ENCODE peak calls at places on chromosomes 7 and 10, in six cellular contexts. K is caudate nucleus, C is HT1080, J is cardiac muscle cell, H is glutamatergic neuron, U is naive B cell. F is an unnamed sample.
A peak's percentile ranks its signal among the peaks of the same experiment; 100 is the strongest.

GRCh38 chr10:132881186-132881920 is 61.0 kb downstream of the CFAP46 start:
- DNase-seq in K (no peak), C (no peak), J (no peak), H (no peak), U (no peak), F (no peak)

GRCh38 chr7:158386866-158387820 is 200.5 kb downstream of the PTPRN2 start:
- DNase-seq in K (no peak), C (no peak), J (no peak), H (peak; percentile 75), U (no peak), F (no peak)

GRCh38 chr10:8594176-8594575 is 539.7 kb downstream of the GATA3 start:
- DNase-seq in K (no peak), C (no peak), J (no peak), H (no peak), U (no peak), F (no peak)

GRCh38 chr7:28773423-28774129 is 184.6 kb downstream of the TRIL start:
- DNase-seq in K (no peak), C (no peak), J (no peak), H (no peak), U (no peak), F (no peak)

GRCh38 chr10:51342381-51342780 is 268.1 kb downstream of the PRKG1 start:
- DNase-seq in K (no peak), C (no peak), J (no peak), H (no peak), U (no peak), F (no peak)

GRCh38 chr10:65670087-65670486 is 1255.7 kb upstream of the LRRTM3 start:
- DNase-seq in K (no peak), C (no peak), J (no peak), H (no peak), U (no peak), F (no peak)

GRCh38 chr7:155806096-155806871 is 6.0 kb downstream of the SHH start:
- DNase-seq in K (no peak), C (no peak), J (no peak), H (peak; percentile 54), U (no peak), F (no peak)

GRCh38 chr10:51371725-51372124 is 297.4 kb downstream of the PRKG1 start:
- DNase-seq in K (no peak), C (no peak), J (no peak), H (no peak), U (no peak), F (no peak)

GRCh38 chr7:122315507-122316466 is 11.2 kb upstream of the FEZF1 start:
- DNase-seq in K (no peak), C (no peak), J (no peak), H (no peak), U (no peak), F (no peak)

GRCh38 chr7:106457678-106458077 is 172.9 kb upstream of the NAMPT start:
- DNase-seq in K (no peak), C (no peak), J (no peak), H (no peak), U (no peak), F (no peak)